ENCODE peak calls at places on chromosomes 3 and 15, in four cellular contexts. C, A, T and M are unnamed samples.

GRCh38 chr15:31161990-31162389 is 60.5 kb upstream of the TRPM1 start:
- DNase-seq in C (no peak), A (no peak), T (no peak), M (no peak)

GRCh38 chr3:115785782-115786181 is 162.5 kb downstream of the GAP43 start:
- DNase-seq in C (no peak), A (no peak), T (no peak), M (no peak)

GRCh38 chr3:13484861-13485590 is 4.9 kb downstream of the HDAC11 start:
- DNase-seq in C (peak; percentile 78), A (no peak), T (no peak), M (no peak)

GRCh38 chr3:194537732-194538247 is 51.0 kb upstream of the ATP13A3 start:
- DNase-seq in C (peak; percentile 61), A (peak; percentile 78), T (no peak), M (no peak)

GRCh38 chr3:50264964-50265485 is 3.9 kb upstream of the SEMA3B start:
- DNase-seq in C (peak; percentile 59), A (no peak), T (no peak), M (no peak)

GRCh38 chr3:71063768-71064287 is 519.7 kb downstream of the FOXP1 start:
- DNase-seq in C (no peak), A (peak; percentile 52), T (peak; percentile 20), M (no peak)

GRCh38 chr3:40504636-40505430 is 1.0 kb upstream of the ZNF620 start:
- DNase-seq in C (peak; percentile 57), A (peak; percentile 98), T (no peak), M (no peak)

GRCh38 chr15:62711691-62712454 is 330.7 kb upstream of the TPM1 start:
- DNase-seq in C (no peak), A (peak; percentile 11), T (no peak), M (no peak)

GRCh38 chr3:7787871-7788828 is 713.5 kb upstream of the LMCD1 start:
- DNase-seq in C (no peak), A (no peak), T (no peak), M (no peak)

GRCh38 chr3:153572654-153573053 is 410.6 kb downstream of the RAP2B start:
- DNase-seq in C (no peak), A (no peak), T (no peak), M (no peak)

GRCh38 chr3:8840556-8840955 is 71.1 kb upstream of the OXTR start:
- DNase-seq in C (no peak), A (peak; percentile 83), T (no peak), M (no peak)

GRCh38 chr3:56219894-56220805 is 248.1 kb downstream of the ERC2 start:
- DNase-seq in C (no peak), A (no peak), T (no peak), M (no peak)

GRCh38 chr3:32403663-32404062 is 12.0 kb downstream of the CMTM7 start:
- DNase-seq in C (no peak), A (no peak), T (no peak), M (no peak)

GRCh38 chr3:137647179-137647578 is 116.9 kb upstream of the SOX14 start:
- DNase-seq in C (no peak), A (no peak), T (no peak), M (no peak)

GRCh38 chr3:86990734-86991481 is at the start of gene VGLL3:
- DNase-seq in C (peak; percentile 84), A (peak; percentile 80), T (peak; percentile 58), M (no peak)